ENCODE peak calls at places on chromosomes 12 and 14, in four cellular contexts. A, B, N and P are unnamed samples.
A peak's percentile ranks its signal among the peaks of the same experiment; 100 is the strongest.

GRCh38 chr12:122687091-122687490 is 16.1 kb downstream of the HCAR2 start:
- DNase-seq in A (no peak), N (no peak), B (no peak), P (no peak)

GRCh38 chr12:123089125-123089524 is 61.8 kb downstream of the PITPNM2 start:
- DNase-seq in B (no peak), N (no peak), A (no peak), P (no peak)

GRCh38 chr14:99374964-99375363 is 103.0 kb upstream of the BCL11B start:
- DNase-seq in B (no peak), N (no peak), A (no peak), P (no peak)

GRCh38 chr12:52741378-52742195 is 35.6 kb downstream of the KRT76 start:
- DNase-seq in N (no peak), A (peak; percentile 34), B (peak; percentile 24), P (peak; percentile 42)

GRCh38 chr14:40623641-40624040 is 983.0 kb upstream of the LRFN5 start:
- DNase-seq in N (no peak), A (no peak), B (no peak), P (no peak)

GRCh38 chr12:67419810-67420209 is 150.7 kb downstream of the CAND1 start:
- DNase-seq in B (no peak), A (no peak), N (no peak), P (peak; percentile 17)

GRCh38 chr14:92105073-92105844 is 1.1 kb downstream of the ATXN3 start:
- DNase-seq in B (no peak), A (no peak), N (no peak), P (peak; percentile 6)

GRCh38 chr14:99321955-99322730 is 50.1 kb upstream of the BCL11B start:
- DNase-seq in N (no peak), A (no peak), B (no peak), P (no peak)

GRCh38 chr12:3728686-3729085 is 24.2 kb downstream of the CRACR2A start:
- DNase-seq in B (no peak), N (no peak), A (no peak), P (no peak)

GRCh38 chr14:101553931-101554330 is 7.4 kb upstream of the DIO3 start:
- DNase-seq in N (no peak), B (no peak), A (no peak), P (no peak)

GRCh38 chr14:65096323-65097089 is 5.8 kb downstream of the MAX start:
- DNase-seq in B (no peak), A (no peak), N (no peak), P (peak; percentile 62)

GRCh38 chr12:130070017-130070653 is 92.1 kb upstream of the FZD10 start:
- DNase-seq in N (no peak), B (no peak), A (no peak), P (peak; percentile 75)

GRCh38 chr12:121060149-121061001 is 21.3 kb upstream of the OASL start:
- DNase-seq in A (peak; percentile 17), B (peak; percentile 63), N (peak; percentile 56), P (peak; percentile 42)

GRCh38 chr12:107291018-107291417 is 197.7 kb upstream of the CRY1 start:
- DNase-seq in A (no peak), B (no peak), N (no peak), P (no peak)

GRCh38 chr12:77343291-77343690 is 277.9 kb upstream of the E2F7 start:
- DNase-seq in A (no peak), N (no peak), B (no peak), P (no peak)

GRCh38 chr12:14928946-14929345 is 9.4 kb downstream of the ERP27 start:
- DNase-seq in A (no peak), B (no peak), N (no peak), P (no peak)

GRCh38 chr12:12877789-12878455 is 13.4 kb upstream of the GPRC5A start:
- DNase-seq in N (no peak), B (no peak), A (no peak), P (no peak)

GRCh38 chr12:95623554-95624170 is 72.4 kb upstream of the USP44 start:
- DNase-seq in N (no peak), A (peak; percentile 87), B (peak; percentile 73), P (peak; percentile 63)

GRCh38 chr14:50741571-50741970 is 73.5 kb upstream of the SAV1 start:
- DNase-seq in A (no peak), B (no peak), N (no peak), P (no peak)

GRCh38 chr12:65836419-65837197 is 12.3 kb downstream of the HMGA2 start:
- DNase-seq in N (no peak), B (peak; percentile 64), A (no peak), P (no peak)

GRCh38 chr14:48275301-48275700 is 599.9 kb upstream of the MDGA2 start:
- DNase-seq in B (no peak), A (no peak), N (no peak), P (no peak)

GRCh38 chr14:85263916-85264315 is 266.0 kb upstream of the FLRT2 start:
- DNase-seq in N (no peak), A (no peak), B (no peak), P (no peak)

GRCh38 chr12:128982933-128983332 is 129.7 kb downstream of the GLT1D1 start:
- DNase-seq in B (no peak), N (no peak), A (no peak), P (no peak)

GRCh38 chr14:71061458-71061857 is 154.2 kb downstream of the PCNX1 start:
- DNase-seq in A (no peak), B (no peak), N (no peak), P (no peak)

GRCh38 chr14:77825895-77826519 is 26.1 kb downstream of the ADCK1 start:
- DNase-seq in N (no peak), B (no peak), A (no peak), P (peak; percentile 71)

GRCh38 chr12:115423546-115423987 is 739.6 kb upstream of the TBX3 start:
- DNase-seq in B (peak; percentile 98), N (no peak), A (no peak), P (no peak)

GRCh38 chr12:115752913-115753726 is 524.4 kb downstream of the MED13L start:
- DNase-seq in A (no peak), B (peak; percentile 58), N (peak; percentile 12), P (peak; percentile 26)

GRCh38 chr12:55852740-55853139 is 10.0 kb upstream of the MMP19 start:
- DNase-seq in A (no peak), N (no peak), B (no peak), P (no peak)

GRCh38 chr14:37709419-37710195 is 114.2 kb downstream of the TTC6 start:
- DNase-seq in B (peak; percentile 70), A (no peak), N (no peak), P (peak; percentile 7)

GRCh38 chr12:34290191-34290995 is 268.1 kb downstream of the ALG10 start:
- DNase-seq in A (no peak), B (no peak), N (no peak), P (no peak)

GRCh38 chr12:90368081-90368480 is 586.9 kb downstream of the CCER1 start:
- DNase-seq in A (no peak), N (no peak), B (no peak), P (no peak)

GRCh38 chr12:77102691-77103090 is 37.3 kb upstream of the E2F7 start:
- DNase-seq in N (no peak), B (no peak), A (no peak), P (no peak)

DNA sequence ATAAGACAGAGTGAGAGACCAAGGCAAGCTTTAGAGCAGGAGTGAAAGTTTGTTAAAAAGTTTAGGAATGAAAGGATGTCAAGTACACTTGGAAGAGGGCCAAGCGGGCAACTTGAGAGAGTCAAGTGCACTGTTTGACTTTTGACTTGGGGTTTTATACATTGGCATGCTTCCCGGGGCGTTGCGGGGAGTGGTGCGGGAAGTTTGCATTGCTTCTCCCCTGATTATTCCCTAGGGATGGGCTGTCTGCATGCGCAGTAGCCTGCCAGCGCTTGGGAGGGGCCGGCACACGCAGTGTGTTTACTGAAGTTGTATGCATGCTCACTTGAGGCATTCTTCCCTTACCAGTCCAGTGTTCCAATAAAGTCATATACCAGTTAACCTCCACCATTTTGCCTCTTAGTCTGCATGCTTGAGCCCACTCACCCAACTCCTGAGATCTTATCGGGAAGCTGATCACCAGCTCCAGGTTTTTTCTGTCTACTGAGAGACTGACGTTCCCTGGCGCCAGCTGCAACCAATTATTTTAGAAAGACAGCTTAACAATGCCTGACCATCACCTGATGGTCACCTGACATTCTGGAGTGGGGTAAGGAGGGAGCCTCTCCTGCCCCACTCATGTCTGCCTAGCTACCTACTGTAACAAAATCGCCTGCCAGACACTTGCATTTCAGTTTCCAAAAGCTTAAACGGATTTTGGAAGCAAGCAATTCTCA is 53.2 kb downstream of the DACT1 start:
- DNase-seq in A (no peak), B (no peak), N (no peak), P (no peak)
- TF ChIP-seq ZNF274 in A (no peak), B (no peak), N (no peak), P (no peak)

GRCh38 chr12:105352940-105353635 is 22.6 kb downstream of the C12orf75 start:
- DNase-seq in N (no peak), B (no peak), A (no peak), P (peak; percentile 12)
- TF ChIP-seq TAF1 in N (no peak), B (no peak), A (no peak), P (no peak)

DNA sequence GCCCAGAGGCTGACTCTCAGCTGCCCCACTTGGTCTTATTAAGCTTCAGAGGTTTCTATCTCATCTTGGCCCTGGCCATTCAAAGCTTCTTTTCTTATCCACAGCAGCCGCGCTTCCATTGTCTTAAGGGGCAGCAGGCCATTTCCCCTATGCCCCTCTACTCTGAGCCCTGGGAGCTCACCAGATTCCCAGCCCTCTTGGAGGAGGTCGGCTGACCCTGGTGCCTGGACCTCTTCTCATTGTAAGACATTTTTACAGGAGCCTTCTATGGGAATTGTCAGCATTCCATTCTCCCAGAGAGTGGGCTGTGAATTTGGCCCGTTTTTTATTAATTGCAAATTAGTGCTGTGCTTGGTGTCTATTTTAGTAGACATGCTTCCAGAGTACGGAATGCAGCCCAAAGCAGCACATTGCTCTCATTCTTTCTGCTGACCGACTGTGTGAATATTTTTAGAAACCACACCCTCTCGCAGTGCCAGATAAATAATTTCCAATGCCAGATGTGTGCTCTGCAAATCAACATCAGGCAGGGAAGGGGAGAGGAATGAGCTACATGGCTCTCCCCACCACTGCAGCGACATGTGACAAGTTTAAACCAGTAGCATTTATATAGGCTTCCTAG is 58.5 kb downstream of the NUAK1 start:
- DNase-seq in B (no peak), N (no peak), A (no peak), P (no peak)
- TF ChIP-seq ZNF274 in B (no peak), N (no peak), A (no peak), P (no peak)

GRCh38 chr12:93857279-93857894 is 180.2 kb downstream of the CRADD start:
- DNase-seq in B (no peak), A (no peak), N (no peak), P (no peak)
- TF ChIP-seq TAF1 in B (no peak), A (no peak), N (no peak), P (no peak)